ENCODE peak calls at places on chromosomes 7 and 10, in seven cellular contexts. B is GM20000; Z is cardiac muscle cell; N is neural crest cell; R is pancreas; O is CD8-positive, alpha-beta T cell; E is mucosa of descending colon. D is an unnamed sample.

GRCh38 chr10:132842397-132842796 is 56.5 kb upstream of the NKX6-2 start:
- DNase-seq in B (no peak), Z (no peak), N (no peak), R (no peak), O (no peak), E (no peak), D (no peak)

GRCh38 chr10:86657011-86657395 is 2.7 kb downstream of the OPN4 start:
- DNase-seq in B (no peak), Z (no peak), N (no peak), R (peak), O (no peak), E (no peak), D (no peak)

GRCh38 chr7:16881809-16882208 is at the start of gene AGR3:
- DNase-seq in B (no peak), Z (no peak), N (no peak), R (no peak), O (no peak), E (peak), D (no peak)

GRCh38 chr7:2537981-2538851 is 17.1 kb downstream of the BRAT1 start:
- DNase-seq in B (no peak), Z (no peak), N (no peak), R (peak), O (no peak), E (no peak), D (no peak)

GRCh38 chr7:106012935-106013439 is 49.9 kb downstream of the CDHR3 start:
- DNase-seq in B (no peak), Z (peak), N (no peak), R (no peak), O (no peak), E (no peak), D (no peak)

GRCh38 chr7:32587431-32587948 is 92.2 kb downstream of the AVL9 start:
- DNase-seq in B (no peak), Z (peak), N (no peak), R (no peak), O (no peak), E (no peak), D (no peak)

GRCh38 chr10:119933179-119933578 is 40.6 kb downstream of the SEC23IP start:
- DNase-seq in B (no peak), Z (peak), N (no peak), R (no peak), O (no peak), E (no peak), D (no peak)

GRCh38 chr10:22761569-22762220 is 47.3 kb upstream of the PIP4K2A start:
- DNase-seq in B (no peak), Z (no peak), N (no peak), R (no peak), O (no peak), E (no peak), D (no peak)

GRCh38 chr10:329361-330099 is 194.3 kb downstream of the ZMYND11 start:
- DNase-seq in B (no peak), Z (peak), N (no peak), R (peak), O (no peak), E (peak), D (no peak)

GRCh38 chr10:131168238-131168875 is 143.2 kb downstream of the TCERG1L start:
- DNase-seq in B (no peak), Z (no peak), N (no peak), R (peak), O (no peak), E (no peak), D (no peak)

GRCh38 chr10:3782099-3782455 is 2.9 kb downstream of the KLF6 start:
- DNase-seq in B (peak), Z (peak), N (no peak), R (no peak), O (no peak), E (no peak), D (no peak)

GRCh38 chr10:49363309-49364031 is 32.4 kb downstream of the DRGX start:
- DNase-seq in B (no peak), Z (no peak), N (no peak), R (no peak), O (no peak), E (no peak), D (no peak)

GRCh38 chr7:46533946-46534345 is 612.9 kb upstream of the IGFBP3 start:
- DNase-seq in B (no peak), Z (no peak), N (no peak), R (no peak), O (no peak), E (no peak), D (no peak)

GRCh38 chr7:138970979-138971378 is 10.2 kb downstream of the KIAA1549 start:
- DNase-seq in B (no peak), Z (no peak), N (no peak), R (no peak), O (no peak), E (no peak), D (no peak)

GRCh38 chr10:49382826-49383225 is 13.1 kb downstream of the DRGX start:
- DNase-seq in B (no peak), Z (no peak), N (no peak), R (no peak), O (no peak), E (no peak), D (no peak)

GRCh38 chr10:18312385-18313145 is 172.3 kb downstream of the CACNB2 start:
- DNase-seq in B (peak), Z (peak), N (no peak), R (no peak), O (no peak), E (no peak), D (no peak)

GRCh38 chr7:85489498-85489897 is 302.6 kb upstream of the SEMA3D start:
- DNase-seq in B (no peak), Z (peak), N (no peak), R (no peak), O (no peak), E (no peak), D (no peak)

GRCh38 chr7:88205179-88205578 is 14.7 kb downstream of the SRI start:
- DNase-seq in B (no peak), Z (no peak), N (no peak), R (no peak), O (no peak), E (no peak), D (no peak)

GRCh38 chr10:83606275-83606674 is 533.0 kb upstream of the GHITM start:
- DNase-seq in B (no peak), Z (peak), N (no peak), R (no peak), O (no peak), E (no peak), D (no peak)

GRCh38 chr10:9209105-9209798 is 1154.8 kb downstream of the GATA3 start:
- DNase-seq in B (peak), Z (peak), N (peak), R (peak), O (peak), E (peak), D (peak)

GRCh38 chr10:131013281-131013680 is 298.2 kb downstream of the TCERG1L start:
- DNase-seq in B (no peak), Z (no peak), N (no peak), R (no peak), O (no peak), E (no peak), D (no peak)

GRCh38 chr7:130793855-130794618 is 60.0 kb upstream of the KLF14 start:
- DNase-seq in B (no peak), Z (peak), N (no peak), R (no peak), O (no peak), E (no peak), D (no peak)

GRCh38 chr7:134836447-134836846 is 57.0 kb downstream of the CALD1 start:
- DNase-seq in B (no peak), Z (peak), N (no peak), R (no peak), O (no peak), E (no peak), D (no peak)

GRCh38 chr7:63925262-63925625 is 73.4 kb upstream of the ZNF722 start:
- DNase-seq in B (no peak), Z (no peak), N (no peak), R (no peak), O (no peak), E (peak), D (no peak)

GRCh38 chr7:90594791-90595317 is 1.3 kb upstream of the CDK14 start:
- DNase-seq in B (no peak), Z (peak), N (no peak), R (no peak), O (no peak), E (no peak), D (no peak)

GRCh38 chr10:71511206-71511605 is 114.5 kb downstream of the CDH23 start:
- DNase-seq in B (no peak), Z (no peak), N (no peak), R (no peak), O (no peak), E (no peak), D (no peak)

GRCh38 chr7:130794619-130794922 is 60.6 kb upstream of the KLF14 start:
- DNase-seq in B (no peak), Z (no peak), N (no peak), R (no peak), O (no peak), E (no peak), D (no peak)

GRCh38 chr7:49776994-49777393 is 3.6 kb downstream of the VWC2 start:
- DNase-seq in B (no peak), Z (no peak), N (peak), R (no peak), O (no peak), E (peak), D (no peak)

GRCh38 chr10:72796042-72796441 is 97.5 kb upstream of the OIT3 start:
- DNase-seq in B (no peak), Z (peak), N (no peak), R (no peak), O (no peak), E (no peak), D (no peak)

GRCh38 chr10:88473989-88474883 is 108.9 kb downstream of the RNLS start:
- DNase-seq in B (no peak), Z (no peak), N (no peak), R (no peak), O (no peak), E (peak), D (no peak)

GRCh38 chr10:82668266-82668665 is 793.3 kb downstream of the NRG3 start:
- DNase-seq in B (no peak), Z (peak), N (no peak), R (no peak), O (no peak), E (no peak), D (no peak)

GRCh38 chr10:129912161-129912917 is 51.7 kb downstream of the EBF3 start:
- DNase-seq in B (no peak), Z (peak), N (no peak), R (no peak), O (no peak), E (no peak), D (no peak)

GRCh38 chr10:64430690-64431323 is 909.6 kb downstream of the REEP3 start:
- DNase-seq in B (no peak), Z (peak), N (peak), R (no peak), O (no peak), E (peak), D (no peak)

GRCh38 chr7:130435455-130435854 is 5.4 kb downstream of the CEP41 start:
- DNase-seq in B (no peak), Z (no peak), N (no peak), R (no peak), O (no peak), E (no peak), D (no peak)

GRCh38 chr10:34491666-34492065 is 323.4 kb downstream of the PARD3 start:
- DNase-seq in B (no peak), Z (peak), N (no peak), R (no peak), O (no peak), E (no peak), D (no peak)

GRCh38 chr10:93915603-93916002 is 21.8 kb downstream of the SLC35G1 start:
- DNase-seq in B (no peak), Z (no peak), N (no peak), R (no peak), O (no peak), E (no peak), D (no peak)

GRCh38 chr10:103676058-103676785 is 179.2 kb downstream of the SH3PXD2A start:
- DNase-seq in B (no peak), Z (peak), N (no peak), R (no peak), O (no peak), E (no peak), D (no peak)

GRCh38 chr10:31090894-31091607 is 59.4 kb upstream of the ZNF438 start:
- DNase-seq in B (peak), Z (peak), N (no peak), R (no peak), O (no peak), E (no peak), D (no peak)

GRCh38 chr10:72173635-72174296 is 42.0 kb upstream of the ANAPC16 start:
- DNase-seq in B (peak), Z (no peak), N (no peak), R (no peak), O (no peak), E (peak), D (no peak)

GRCh38 chr10:10093035-10093434 is 924.6 kb upstream of the CELF2 start:
- DNase-seq in B (no peak), Z (no peak), N (no peak), R (no peak), O (no peak), E (no peak), D (no peak)

DNA sequence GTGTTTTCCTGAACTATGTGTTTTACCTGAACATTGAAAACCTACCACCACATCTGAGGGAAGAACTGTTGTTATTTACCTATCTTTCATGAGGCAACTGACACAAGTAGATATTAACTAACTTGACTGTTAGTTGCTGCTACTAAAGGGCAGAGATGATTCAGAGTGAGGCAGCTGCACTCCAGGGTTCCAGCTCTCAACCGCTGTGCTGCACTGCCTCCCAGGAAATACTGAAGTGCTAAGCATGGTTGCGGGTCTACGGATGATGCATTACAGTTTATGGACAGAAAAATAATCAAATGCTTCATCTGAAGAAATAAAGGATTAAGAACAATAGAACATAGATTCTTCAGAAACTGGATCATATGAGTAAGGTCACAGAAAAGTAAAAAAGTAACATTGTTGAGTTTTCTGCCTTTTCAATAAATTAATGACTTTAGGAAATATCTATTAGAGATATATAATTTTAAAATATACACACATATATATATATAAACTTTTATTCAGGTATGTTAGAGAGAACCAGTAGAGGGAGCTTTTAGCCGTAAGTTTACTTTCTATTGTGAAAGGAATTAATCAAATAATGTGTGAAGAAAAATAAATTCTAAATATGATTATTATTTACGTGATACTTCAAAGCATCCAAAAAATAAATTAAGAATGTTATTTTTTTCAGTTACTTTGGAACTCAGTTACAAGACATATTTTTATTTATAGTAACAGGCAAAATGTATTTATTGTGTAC is 620.0 kb downstream of the CNTNAP2 start:
- DNase-seq in B (no peak), Z (peak), N (no peak), R (no peak), O (no peak), E (no peak), D (no peak)
- TF ChIP-seq CTCF in B (no peak), Z (peak), N (peak), R (peak), O (no peak), E (no peak), D (no peak)

DNA sequence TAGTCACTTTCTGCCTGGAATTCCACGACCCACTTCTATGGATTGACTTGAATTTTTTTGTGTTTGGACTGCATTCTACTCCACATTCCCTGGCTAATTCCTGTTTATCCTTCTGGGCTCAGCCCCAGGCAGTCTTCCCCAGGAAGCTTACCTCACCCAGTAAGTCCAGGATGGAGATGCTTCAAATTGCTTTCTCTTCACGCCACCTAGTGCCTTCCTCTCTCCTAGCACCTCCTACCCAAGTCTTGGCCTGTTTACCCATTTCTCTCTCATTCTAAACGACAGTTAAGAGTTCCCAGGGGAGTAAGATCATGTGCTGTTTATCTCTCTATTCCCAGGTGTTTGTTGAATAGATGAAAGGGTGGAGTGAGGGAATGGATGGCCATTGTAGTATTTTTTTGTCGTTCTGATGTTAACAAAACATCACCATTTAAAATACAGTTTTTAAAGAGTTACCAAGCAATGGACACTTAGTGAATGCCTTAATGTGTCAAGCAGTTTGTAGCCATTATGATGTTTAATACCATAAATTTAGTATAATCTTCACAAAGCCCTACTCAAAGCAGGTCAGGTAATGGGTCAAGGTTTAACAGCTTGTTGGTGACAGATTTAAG is 45.5 kb upstream of the TARP start:
- DNase-seq in B (peak), Z (peak), N (no peak), R (no peak), O (no peak), E (peak), D (no peak)
- TF ChIP-seq CTCF in B (peak), Z (peak), N (peak), R (peak), O (peak), E (peak), D (no peak)

GRCh38 chr7:128017460-128017859 is 13.8 kb downstream of the LRRC4 start:
- DNase-seq in B (no peak), Z (no peak), N (no peak), R (no peak), O (no peak), E (no peak), D (no peak)
- TF ChIP-seq CTCF in B (no peak), Z (no peak), N (no peak), R (no peak), O (no peak), E (no peak), D (no peak)

GRCh38 chr7:98106647-98107312 is at the start of gene LMTK2:
- DNase-seq in B (peak), Z (peak), N (peak), R (peak), O (peak), E (peak), D (peak)
- TF ChIP-seq CTCF in B (peak), Z (peak), N (peak), R (peak), O (peak), E (peak), D (peak)

GRCh38 chr10:7696545-7696944 is 6.6 kb upstream of the ITIH2 start:
- DNase-seq in B (no peak), Z (peak), N (no peak), R (peak), O (no peak), E (no peak), D (no peak)
- TF ChIP-seq CTCF in B (no peak), Z (no peak), N (no peak), R (no peak), O (no peak), E (no peak), D (no peak)

D was measured in activated B cell treated with CpG ODN at 0.5 μM for 24 hours.